ENCODE peak calls at places on chromosomes 6 and 20, in six cellular contexts. U is ovary, Q is vagina, H is IMR-90, C is tibial nerve, R is HCT116. K is an unnamed sample.

GRCh38 chr6:11198663-11199603 is 33.5 kb downstream of the NEDD9 start:
- DNase-seq in U (no peak), R (no peak), H (no peak), Q (no peak), C (no peak), K (no peak)

GRCh38 chr6:144778773-144779531 is 493.8 kb downstream of the UTRN start:
- DNase-seq in R (no peak), U (no peak), C (no peak), H (no peak), Q (no peak), K (no peak)

GRCh38 chr6:17059820-17060219 is 42.0 kb upstream of the STMND1 start:
- DNase-seq in C (no peak), R (no peak), U (no peak), Q (no peak), H (no peak), K (no peak)

GRCh38 chr6:572596-573265 is 84.2 kb downstream of the HUS1B start:
- DNase-seq in H (peak), C (no peak), U (no peak), R (no peak), Q (no peak), K (no peak)

GRCh38 chr20:50309280-50309763 is 118.7 kb downstream of the CEBPB start:
- DNase-seq in Q (no peak), C (no peak), H (peak), U (no peak), R (no peak), K (no peak)

GRCh38 chr6:71404145-71404966 is 115.7 kb downstream of the OGFRL1 start:
- DNase-seq in Q (no peak), H (peak), R (peak), U (no peak), C (no peak), K (no peak)

GRCh38 chr20:63898882-63899558 is 4.1 kb downstream of the DNAJC5 start:
- DNase-seq in H (no peak), R (no peak), Q (no peak), C (no peak), U (no peak), K (no peak)

GRCh38 chr20:63830821-63831593 is at the start of gene ZBTB46:
- DNase-seq in C (no peak), R (no peak), H (peak), Q (no peak), U (peak), K (peak)

GRCh38 chr6:18380165-18380564 is 7.0 kb upstream of the RNF144B start:
- DNase-seq in R (no peak), C (no peak), U (no peak), Q (no peak), H (no peak), K (no peak)

GRCh38 chr20:25510721-25511120 is 74.6 kb downstream of the NINL start:
- DNase-seq in U (no peak), R (no peak), Q (no peak), H (no peak), C (no peak), K (no peak)

GRCh38 chr20:2942439-2942838 is 69.2 kb downstream of the PTPRA start:
- DNase-seq in U (no peak), Q (no peak), H (peak), R (no peak), C (no peak), K (no peak)

GRCh38 chr6:104829183-104829958 is 30.3 kb downstream of the HACE1 start:
- DNase-seq in H (no peak), U (no peak), Q (no peak), C (no peak), R (no peak), K (no peak)

GRCh38 chr6:111973897-111974639 is 79.8 kb upstream of the CCN6 start:
- DNase-seq in U (no peak), Q (no peak), H (peak), R (no peak), C (no peak), K (no peak)

GRCh38 chr6:69378326-69378725 is 418.5 kb downstream of the LMBRD1 start:
- DNase-seq in C (no peak), U (no peak), Q (no peak), R (no peak), H (no peak), K (no peak)

GRCh38 chr6:170087946-170088348 is 202.9 kb downstream of the DLL1 start:
- DNase-seq in C (no peak), Q (no peak), H (no peak), R (no peak), U (peak), K (no peak)

GRCh38 chr20:62766716-62767115 is 29.6 kb upstream of the MRGBP start:
- DNase-seq in C (no peak), Q (no peak), R (no peak), U (no peak), H (no peak), K (no peak)

GRCh38 chr6:28710466-28711191 is 184.9 kb downstream of the GPX5 start:
- DNase-seq in U (no peak), H (peak), C (no peak), R (no peak), Q (no peak), K (no peak)

GRCh38 chr6:131980791-131981623 is 29.8 kb upstream of the CCN2 start:
- DNase-seq in U (no peak), C (no peak), Q (no peak), R (no peak), H (no peak), K (no peak)

GRCh38 chr20:35702824-35703695 is 3.9 kb downstream of the ROMO1 start:
- DNase-seq in U (no peak), H (no peak), R (no peak), Q (no peak), C (no peak), K (no peak)

GRCh38 chr6:169738204-169738971 is 13.0 kb downstream of the DYNLT2 start:
- DNase-seq in U (no peak), R (no peak), H (no peak), Q (no peak), C (no peak), K (no peak)

GRCh38 chr20:52049001-52049731 is 142.4 kb downstream of the ZFP64 start:
- DNase-seq in R (no peak), H (peak), Q (no peak), U (no peak), C (no peak), K (no peak)

GRCh38 chr20:381581-382290 is 1.2 kb downstream of the TRIB3 start:
- DNase-seq in R (peak), Q (no peak), C (no peak), H (peak), U (peak), K (no peak)
- TF ChIP-seq POLR2A in R (no peak), Q (no peak), C (no peak), H (peak), U (no peak), K (no peak)

GRCh38 chr6:53696351-53696750 is 30.8 kb upstream of the KLHL31 start:
- DNase-seq in Q (no peak), H (no peak), U (no peak), C (no peak), R (no peak), K (no peak)

GRCh38 chr6:53694800-53695394 is 29.3 kb upstream of the KLHL31 start:
- DNase-seq in Q (no peak), U (no peak), C (no peak), H (no peak), R (no peak), K (no peak)

GRCh38 chr6:53692172-53692571 is 26.6 kb upstream of the KLHL31 start:
- DNase-seq in U (no peak), Q (no peak), H (no peak), R (no peak), C (no peak), K (no peak)

GRCh38 chr6:53691252-53691651 is 25.7 kb upstream of the KLHL31 start:
- DNase-seq in C (no peak), U (no peak), H (no peak), Q (no peak), R (no peak), K (no peak)

GRCh38 chr6:53691667-53692133 is 26.1 kb upstream of the KLHL31 start:
- DNase-seq in C (no peak), H (no peak), Q (no peak), R (no peak), U (no peak), K (no peak)
- TF ChIP-seq POLR2A in C (no peak), H (no peak), Q (no peak), R (no peak), U (no peak), K (no peak)

GRCh38 chr6:14210663-14211595 is 93.4 kb downstream of the CD83 start:
- DNase-seq in C (peak), R (peak), H (peak), U (peak), Q (peak), K (peak)
- TF ChIP-seq POLR2A in C (no peak), R (no peak), H (peak), U (no peak), Q (no peak), K (peak)

DNA sequence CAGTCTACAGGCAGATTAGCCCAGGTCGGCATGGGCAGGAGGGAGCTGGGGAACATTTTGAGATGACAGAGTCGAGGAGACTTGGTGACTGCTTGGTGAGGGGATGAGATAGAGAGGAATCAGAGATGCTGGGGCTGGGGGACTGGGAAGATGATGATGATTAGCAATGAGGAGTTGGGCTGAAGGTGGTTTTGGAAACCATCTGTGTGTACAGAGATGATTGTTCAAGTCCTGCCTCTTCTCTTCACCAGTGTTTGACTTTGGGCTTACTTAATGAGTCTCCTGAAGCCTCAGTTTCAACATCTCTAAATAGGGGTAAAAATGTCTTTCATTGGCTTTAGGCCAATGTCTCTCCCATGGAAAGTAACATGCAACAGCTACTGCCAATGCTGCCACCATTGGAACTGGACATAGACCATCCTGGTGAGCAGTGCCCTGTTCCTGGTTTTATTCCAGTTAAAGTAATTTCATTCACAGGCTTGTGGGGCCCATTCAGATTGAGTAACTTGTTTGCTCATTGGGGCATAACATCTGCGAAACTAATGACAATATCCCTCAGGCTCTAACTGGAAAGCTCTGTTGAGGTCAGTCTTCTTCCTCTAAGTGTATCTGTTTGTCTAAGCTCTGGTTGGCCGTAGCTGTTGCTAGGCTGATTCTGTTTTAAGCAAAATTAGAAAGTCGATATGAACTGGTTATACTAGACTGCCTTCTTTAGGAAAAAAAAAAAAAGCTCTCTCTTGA is 99.1 kb downstream of the ARMC2 start:
- DNase-seq in C (no peak), Q (no peak), R (no peak), H (peak), U (no peak), K (no peak)
- TF ChIP-seq POLR2A in C (no peak), Q (no peak), R (no peak), H (no peak), U (no peak), K (no peak)

GRCh38 chr6:33410050-33410710 is 634 bp upstream of the PHF1 start:
- DNase-seq in C (peak), Q (peak), U (peak), R (peak), H (peak), K (peak)
- TF ChIP-seq POLR2A in C (peak), Q (no peak), U (peak), R (no peak), H (peak), K (peak)

GRCh38 chr20:13784893-13785715 is at the start of the genes ESF1 and NDUFAF5:
- DNase-seq in U (peak), C (peak), R (peak), H (peak), Q (peak), K (peak)
- TF ChIP-seq POLR2A in U (peak), C (peak), R (peak), H (peak), Q (no peak), K (peak)

K was measured in H54.